ENCODE peak calls at places on chromosomes 5 and 9, in five cellular contexts. M, P, Q, X and V are unnamed samples.

GRCh38 chr5:133691448-133691847 is 79.1 kb upstream of the FSTL4 start:
- DNase-seq in M (no peak), P (peak; percentile 61), Q (no peak), X (no peak), V (no peak)

GRCh38 chr5:88675159-88675757 is 207.7 kb downstream of the MEF2C start:
- DNase-seq in M (no peak), P (no peak), Q (no peak), X (no peak), V (no peak)

GRCh38 chr9:123395276-123396006 is 39.4 kb downstream of the CRB2 start:
- DNase-seq in M (no peak), P (no peak), Q (no peak), X (no peak), V (no peak)

GRCh38 chr5:107806705-107807104 is 136.0 kb upstream of the EFNA5 start:
- DNase-seq in M (peak; percentile 32), P (peak; percentile 46), Q (no peak), X (no peak), V (peak; percentile 52)

GRCh38 chr5:176647870-176648466 is 684 bp downstream of the TSPAN17 start:
- DNase-seq in M (no peak), P (no peak), Q (peak; percentile 23), X (no peak), V (no peak)

GRCh38 chr5:158943057-158943456 is 156.7 kb downstream of the EBF1 start:
- DNase-seq in M (peak; percentile 93), P (peak; percentile 92), Q (peak; percentile 66), X (no peak), V (peak; percentile 82)

GRCh38 chr9:126155756-126156664 is 170.6 kb upstream of the MVB12B start:
- DNase-seq in M (no peak), P (no peak), Q (no peak), X (no peak), V (no peak)

GRCh38 chr9:31605164-31605563 is 779.3 kb upstream of the ACO1 start:
- DNase-seq in M (no peak), P (no peak), Q (no peak), X (no peak), V (no peak)

GRCh38 chr9:1216532-1216931 is 166.4 kb downstream of the DMRT2 start:
- DNase-seq in M (no peak), P (no peak), Q (no peak), X (no peak), V (no peak)

GRCh38 chr5:127358782-127359181 is 68.2 kb downstream of the MEGF10 start:
- DNase-seq in M (peak; percentile 6), P (no peak), Q (peak; percentile 23), X (no peak), V (no peak)

GRCh38 chr9:105144841-105145240 is 99.6 kb upstream of the SLC44A1 start:
- DNase-seq in M (no peak), P (no peak), Q (no peak), X (no peak), V (no peak)

GRCh38 chr5:149125386-149125891 is 15.9 kb upstream of the ABLIM3 start:
- DNase-seq in M (no peak), P (no peak), Q (no peak), X (no peak), V (no peak)

GRCh38 chr5:9516591-9516990 is 29.3 kb downstream of the SEMA5A start:
- DNase-seq in M (no peak), P (no peak), Q (no peak), X (no peak), V (no peak)

GRCh38 chr5:137220523-137220927 is 278.6 kb downstream of the SPOCK1 start:
- DNase-seq in M (peak; percentile 55), P (peak; percentile 79), Q (peak; percentile 84), X (no peak), V (peak; percentile 77)

GRCh38 chr5:114243281-114243982 is 118.4 kb upstream of the KCNN2 start:
- DNase-seq in M (peak; percentile 33), P (no peak), Q (peak; percentile 15), X (no peak), V (no peak)

GRCh38 chr5:115168829-115169391 is 798 bp downstream of the TRIM36 start:
- DNase-seq in M (no peak), P (no peak), Q (no peak), X (no peak), V (no peak)

GRCh38 chr5:97250113-97250512 is 67.1 kb upstream of the RIOK2 start:
- DNase-seq in M (no peak), P (no peak), Q (no peak), X (no peak), V (no peak)

GRCh38 chr9:16885896-16886295 is 15.4 kb upstream of the BNC2 start:
- DNase-seq in M (no peak), P (no peak), Q (no peak), X (no peak), V (no peak)

GRCh38 chr5:140043508-140043872 is 391 bp upstream of the NRG2 start:
- DNase-seq in M (no peak), P (peak; percentile 78), Q (no peak), X (no peak), V (no peak)

GRCh38 chr9:112655633-112656032 is 62.3 kb downstream of the INIP start:
- DNase-seq in M (no peak), P (no peak), Q (no peak), X (no peak), V (no peak)

GRCh38 chr9:21585756-21586752 is 103.9 kb upstream of the IFNE start:
- DNase-seq in M (no peak), P (no peak), Q (peak; percentile 50), X (no peak), V (no peak)

GRCh38 chr9:109101810-109102209 is 17.9 kb downstream of the TMEM245 start:
- DNase-seq in M (peak; percentile 68), P (no peak), Q (peak; percentile 84), X (no peak), V (peak; percentile 56)

GRCh38 chr5:168885324-168886120 is 306.4 kb upstream of the PANK3 start:
- DNase-seq in M (no peak), P (no peak), Q (no peak), X (peak; percentile 68), V (no peak)

GRCh38 chr5:109688999-109689739 is 558 bp upstream of the MAN2A1 start:
- DNase-seq in M (peak; percentile 61), P (peak; percentile 66), Q (peak; percentile 90), X (no peak), V (peak; percentile 53)

GRCh38 chr5:24854350-24854749 is 209.6 kb upstream of the CDH10 start:
- DNase-seq in M (no peak), P (no peak), Q (no peak), X (no peak), V (no peak)

GRCh38 chr5:89282038-89282831 is 399.3 kb upstream of the MEF2C start:
- DNase-seq in M (peak; percentile 22), P (no peak), Q (no peak), X (no peak), V (no peak)

GRCh38 chr5:173642895-173643481 is 26.5 kb upstream of the BOD1 start:
- DNase-seq in M (no peak), P (no peak), Q (no peak), X (no peak), V (no peak)

GRCh38 chr5:89584339-89584956 is 701.5 kb upstream of the MEF2C start:
- DNase-seq in M (peak; percentile 71), P (no peak), Q (peak; percentile 45), X (no peak), V (peak; percentile 44)

GRCh38 chr5:102865510-102866314 is 110.6 kb downstream of the PAM start:
- DNase-seq in M (peak; percentile 92), P (peak; percentile 17), Q (peak; percentile 91), X (peak; percentile 51), V (peak; percentile 56)

GRCh38 chr5:173968154-173968553 is 20.8 kb upstream of the C5orf47 start:
- DNase-seq in M (no peak), P (no peak), Q (no peak), X (no peak), V (no peak)

GRCh38 chr5:115758356-115758755 is 58.1 kb downstream of the CDO1 start:
- DNase-seq in M (no peak), P (no peak), Q (no peak), X (no peak), V (peak; percentile 50)

GRCh38 chr5:167513383-167513782 is 778.1 kb upstream of the WWC1 start:
- DNase-seq in M (no peak), P (no peak), Q (no peak), X (no peak), V (no peak)

DNA sequence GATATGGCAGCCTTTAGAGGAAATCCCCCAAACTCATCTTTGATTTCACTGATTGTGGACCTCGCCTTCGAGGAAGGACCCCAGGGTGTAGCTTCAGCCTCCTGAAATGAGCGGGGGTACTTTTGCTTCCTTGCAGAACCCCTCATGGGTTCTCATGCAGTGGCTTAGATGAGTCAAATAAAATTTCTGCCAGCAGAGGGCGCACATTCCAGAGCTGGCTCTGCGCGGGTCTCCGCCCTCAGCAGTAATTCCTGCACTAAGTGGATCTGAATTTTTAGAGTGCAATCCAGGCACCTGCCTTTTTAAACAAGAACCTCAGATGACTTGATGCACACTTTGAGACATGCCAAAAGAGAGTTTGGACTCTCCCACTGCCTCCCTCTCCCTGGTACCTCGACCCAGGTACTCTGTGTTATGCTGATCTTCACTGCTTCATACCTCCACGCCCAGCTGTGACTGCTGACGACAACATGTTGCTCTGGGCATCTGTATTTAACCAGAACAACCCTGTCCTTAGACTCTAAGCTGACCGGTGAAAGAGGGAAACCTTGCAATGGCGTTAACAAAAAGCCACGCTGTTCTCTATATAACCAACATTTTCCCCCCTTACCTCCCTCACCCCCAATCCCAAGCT is 7.3 kb downstream of the EGFLAM start:
- DNase-seq in M (peak; percentile 65), P (peak; percentile 51), Q (peak; percentile 65), X (peak; percentile 91), V (peak; percentile 2)
- TF ChIP-seq CTCF in M (peak; percentile 82), P (peak; percentile 72), Q (peak; percentile 71), X (peak; percentile 90), V (peak; percentile 80)

GRCh38 chr5:77033338-77033737 is 3.1 kb downstream of the AGGF1 start:
- DNase-seq in M (no peak), P (no peak), Q (no peak), X (no peak), V (no peak)
- TF ChIP-seq CTCF in M (no peak), P (no peak), Q (no peak), X (no peak), V (no peak)

GRCh38 chr5:179343902-179344300 is 1.4 kb downstream of the ADAMTS2 start:
- DNase-seq in M (peak; percentile 27), P (peak; percentile 21), Q (peak; percentile 62), X (peak; percentile 55), V (no peak)
- TF ChIP-seq CTCF in M (peak; percentile 45), P (no peak), Q (peak; percentile 52), X (peak; percentile 65), V (peak; percentile 27)

DNA sequence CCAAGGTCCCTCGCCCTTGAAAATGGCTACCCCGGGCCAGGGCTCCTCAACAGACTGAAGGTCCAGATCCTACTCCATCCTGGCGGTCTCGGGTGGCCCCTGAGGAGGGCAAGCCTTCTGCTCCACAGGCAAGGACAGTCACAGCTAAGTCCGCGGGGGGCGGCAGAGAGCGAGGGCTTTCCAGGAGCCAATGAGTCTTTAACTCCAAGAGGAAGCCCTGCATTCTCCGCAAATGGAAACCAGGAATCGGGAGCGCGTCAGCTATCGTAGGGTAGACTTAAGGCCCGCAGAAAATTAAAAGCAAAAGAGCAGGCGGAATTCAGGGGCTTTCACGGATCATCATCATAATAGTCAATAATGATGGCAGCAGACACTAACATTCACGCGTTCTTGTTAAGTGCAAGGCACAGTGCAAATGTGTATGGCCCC is 87.8 kb upstream of the TNFAIP8 start:
- DNase-seq in M (peak; percentile 95), P (peak; percentile 46), Q (peak; percentile 95), X (peak; percentile 73), V (peak; percentile 97)
- TF ChIP-seq CTCF in M (peak; percentile 83), P (no peak), Q (peak; percentile 41), X (peak; percentile 28), V (peak; percentile 93)